ENCODE peak calls at places on chromosomes 12 and 14, in nine cellular contexts. O is neural progenitor cell; B is GM23248; M is heart right ventricle; C is PC-3; R is CD8-positive, alpha-beta T cell; I is left lung; L is colonic mucosa; A is mesendoderm. Z is an unnamed sample.

GRCh38 chr12:24054411-24054810 is 104.9 kb upstream of the SOX5 start:
- DNase-seq in O (no peak), B (no peak), M (no peak), C (no peak), R (no peak), I (no peak), L (no peak), A (no peak), Z (no peak)

GRCh38 chr12:32183646-32184045 is 77.0 kb downstream of the BICD1 start:
- DNase-seq in O (peak; percentile 23), B (peak; percentile 8), M (no peak), C (peak; percentile 60), R (no peak), I (no peak), L (no peak), A (peak; percentile 95), Z (peak; percentile 83)

GRCh38 chr14:71116206-71117122 is 209.2 kb downstream of the PCNX1 start:
- DNase-seq in O (no peak), B (no peak), M (no peak), C (no peak), R (no peak), I (no peak), L (peak; percentile 79), A (no peak), Z (no peak)

GRCh38 chr12:57727758-57728395 is 10.7 kb downstream of the AGAP2 start:
- DNase-seq in O (peak; percentile 24), B (no peak), M (no peak), C (no peak), R (no peak), I (no peak), L (peak; percentile 17), A (peak; percentile 77), Z (no peak)

GRCh38 chr14:68636597-68636996 is 156.3 kb downstream of the ZFP36L1 start:
- DNase-seq in O (no peak), B (no peak), M (no peak), C (no peak), R (no peak), I (no peak), L (peak; percentile 12), A (no peak), Z (no peak)

GRCh38 chr12:120677765-120678473 is 9.0 kb upstream of the MLEC start:
- DNase-seq in O (no peak), B (peak; percentile 52), M (peak; percentile 45), C (peak; percentile 53), R (no peak), I (no peak), L (no peak), A (no peak), Z (peak; percentile 91)

GRCh38 chr12:120230326-120230973 is 29.5 kb upstream of the RPLP0 start:
- DNase-seq in O (peak; percentile 94), B (peak; percentile 94), M (peak; percentile 64), C (peak; percentile 99), R (no peak), I (no peak), L (peak; percentile 63), A (peak; percentile 100), Z (peak; percentile 88)

GRCh38 chr14:91387135-91387849 is 30.3 kb downstream of the CCDC88C start:
- DNase-seq in O (no peak), B (no peak), M (no peak), C (no peak), R (no peak), I (no peak), L (no peak), A (no peak), Z (no peak)

GRCh38 chr12:52246720-52247621 is 13.9 kb downstream of the KRT7 start:
- DNase-seq in O (no peak), B (no peak), M (no peak), C (peak; percentile 86), R (no peak), I (no peak), L (peak; percentile 59), A (peak; percentile 58), Z (peak; percentile 45)

GRCh38 chr14:102917469-102918211 is 4.8 kb upstream of the AMN start:
- DNase-seq in O (peak; percentile 81), B (peak; percentile 62), M (peak; percentile 63), C (peak; percentile 37), R (peak; percentile 45), I (peak; percentile 83), L (peak; percentile 77), A (peak; percentile 59), Z (peak; percentile 44)

GRCh38 chr12:3302406-3303041 is 188.5 kb upstream of the PRMT8 start:
- DNase-seq in O (no peak), B (peak; percentile 40), M (no peak), C (no peak), R (no peak), I (no peak), L (no peak), A (no peak), Z (no peak)

DNA sequence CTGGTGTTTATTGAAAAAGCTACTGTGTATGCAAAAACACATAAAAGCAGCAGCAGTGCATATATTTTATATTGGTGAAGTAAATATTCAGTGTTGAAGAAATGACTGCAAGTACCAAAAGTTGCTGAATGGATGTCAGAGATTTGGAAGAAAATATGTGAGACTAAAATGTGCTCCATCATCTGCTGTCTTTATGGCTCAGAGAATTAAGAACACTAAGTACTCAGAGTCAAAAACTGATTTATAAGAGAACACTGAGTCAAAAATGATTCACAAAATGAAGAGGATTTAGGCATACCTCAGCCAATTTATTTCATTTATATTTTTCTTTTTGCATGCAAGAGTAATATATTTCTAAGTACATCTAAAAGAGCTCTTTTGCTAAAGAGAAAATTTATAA is 86.3 kb upstream of the PDZRN4 start:
- DNase-seq in O (no peak), B (no peak), M (no peak), C (no peak), R (no peak), I (no peak), L (no peak), A (no peak), Z (no peak)
- H3K4me1 ChIP-seq in O (no peaks in the 10 kb centered on the region), B (no peaks in the 10 kb centered on the region), M (no peaks in the 10 kb centered on the region), C (no peaks in the 10 kb centered on the region), R (no peaks in the 10 kb centered on the region), I (no peaks in the 10 kb centered on the region), L (no peaks in the 10 kb centered on the region), A (no peaks in the 10 kb centered on the region), Z (no peaks in the 10 kb centered on the region)

GRCh38 chr12:48889679-48890078 is 24.0 kb upstream of the RND1 start:
- DNase-seq in O (no peak), B (no peak), M (no peak), C (no peak), R (no peak), I (no peak), L (no peak), A (no peak), Z (no peak)

GRCh38 chr12:48894271-48894670 is 28.6 kb upstream of the RND1 start:
- DNase-seq in O (no peak), B (no peak), M (no peak), C (no peak), R (no peak), I (no peak), L (no peak), A (no peak), Z (no peak)

DNA sequence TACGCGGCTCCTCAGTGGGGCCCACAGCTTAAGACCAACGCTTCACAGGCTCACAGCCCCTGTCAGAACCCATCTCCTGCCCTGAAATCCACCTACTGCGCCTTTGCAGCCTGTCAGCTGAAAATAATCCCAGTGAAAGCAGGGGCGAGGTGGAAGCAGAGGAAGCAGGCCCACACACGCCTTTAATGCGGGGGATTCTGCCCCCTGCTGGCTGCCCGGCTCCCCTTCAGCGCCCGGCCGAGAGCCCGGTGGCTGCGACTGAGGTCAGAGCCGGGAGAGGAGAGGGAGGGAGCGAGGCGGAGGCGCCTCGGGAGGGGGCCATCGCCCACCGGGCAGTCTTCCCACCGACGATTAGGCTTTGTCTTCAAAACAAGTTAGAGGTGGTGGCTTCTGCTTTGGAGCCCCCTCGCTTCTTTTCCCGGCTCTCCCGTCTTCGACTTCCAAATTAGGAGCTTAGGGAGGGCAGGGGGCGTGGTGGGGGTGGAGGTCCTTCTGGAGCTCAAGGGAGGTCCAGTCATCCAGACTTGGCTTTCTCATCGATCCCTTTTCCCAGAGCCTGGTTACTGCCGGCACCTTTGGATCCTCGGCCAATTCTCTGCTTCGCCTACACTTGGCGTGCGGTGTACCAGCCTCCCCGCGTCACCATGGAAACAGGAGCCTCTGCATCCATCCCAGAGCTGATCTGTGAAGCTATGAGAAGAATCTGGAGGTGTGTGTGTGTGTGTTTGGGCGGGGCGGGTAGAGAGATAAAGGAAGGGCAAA is 25.2 kb upstream of the RND1 start:
- DNase-seq in O (peak; percentile 94), B (peak; percentile 87), M (peak; percentile 82), C (peak; percentile 82), R (peak; percentile 67), I (peak; percentile 92), L (peak; percentile 77), A (peak; percentile 90), Z (peak; percentile 72)
- H3K4me3 ChIP-seq in O (peak overlapping the region; percentile 54), B (peak overlapping the region; percentile 64), M (no peak overlapping the region), C (peak overlapping the region; percentile 58), R (peak overlapping the region; percentile 35), I (no peak overlapping the region), L (peak overlapping the region; percentile 10), A (peak overlapping the region; percentile 40), Z (no peak overlapping the region)

DNA sequence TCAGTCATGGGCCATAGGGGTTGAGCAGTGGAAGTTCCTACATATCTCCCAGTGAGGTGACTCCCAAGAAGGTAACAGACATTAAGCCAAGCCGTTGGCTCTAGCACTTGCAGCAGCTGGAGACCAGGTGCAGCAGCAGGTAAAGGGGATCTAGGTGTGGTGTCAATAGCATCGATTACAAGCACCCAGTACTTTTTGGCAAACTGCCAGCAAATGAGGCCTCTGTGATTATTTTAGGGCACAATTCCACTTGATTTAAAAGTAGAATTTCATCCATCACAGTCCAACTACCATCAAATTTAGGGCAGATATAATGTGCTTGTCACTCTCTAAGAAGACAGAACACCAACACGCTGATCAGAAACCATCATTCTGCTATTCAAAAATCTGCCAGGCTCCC is 224.1 kb upstream of the EGLN3 start:
- DNase-seq in O (no peak), B (no peak), M (no peak), C (no peak), R (no peak), I (no peak), L (no peak), A (no peak), Z (no peak)
- H3K4me1 ChIP-seq in O (peaks cover 4% of the 10 kb centered on the region), B (no peaks in the 10 kb centered on the region), M (peaks cover 28% of the 10 kb centered on the region), C (peaks cover 17% of the 10 kb centered on the region), R (no peaks in the 10 kb centered on the region), I (no peaks in the 10 kb centered on the region), L (no peaks in the 10 kb centered on the region), A (no peaks in the 10 kb centered on the region), Z (no peaks in the 10 kb centered on the region)

GRCh38 chr14:64849940-64850339 is 29.8 kb downstream of the SPTB start:
- DNase-seq in O (no peak), B (no peak), M (no peak), C (no peak), R (no peak), I (no peak), L (no peak), A (no peak), Z (no peak)
- H3K4me3 ChIP-seq in O (no peak overlapping the region), B (no peak overlapping the region), M (no peak overlapping the region), C (no peak overlapping the region), R (no peak overlapping the region), I (no peak overlapping the region), L (no peak overlapping the region), A (no peak overlapping the region), Z (no peak overlapping the region)

GRCh38 chr14:36751116-36751515 is 89.5 kb downstream of the PAX9 start:
- DNase-seq in O (no peak), B (no peak), M (no peak), C (peak; percentile 72), R (no peak), I (no peak), L (peak; percentile 43), A (no peak), Z (no peak)
- H3K4me1 ChIP-seq in O (no peaks in the 10 kb centered on the region), B (no peaks in the 10 kb centered on the region), M (no peaks in the 10 kb centered on the region), C (peaks cover 18% of the 10 kb centered on the region), R (no peaks in the 10 kb centered on the region), I (no peaks in the 10 kb centered on the region), L (peaks cover 6% of the 10 kb centered on the region), A (peaks cover 2% of the 10 kb centered on the region), Z (peaks cover 5% of the 10 kb centered on the region)

GRCh38 chr14:92951912-92952471 is 29.0 kb downstream of the CHGA start:
- DNase-seq in O (peak; percentile 80), B (peak; percentile 74), M (peak; percentile 85), C (peak; percentile 68), R (peak; percentile 77), I (peak; percentile 94), L (peak; percentile 82), A (peak; percentile 62), Z (peak; percentile 70)
- H3K4me3 ChIP-seq in O (no peak overlapping the region), B (no peak overlapping the region), M (no peak overlapping the region), C (no peak overlapping the region), R (no peak overlapping the region), I (no peak overlapping the region), L (no peak overlapping the region), A (no peak overlapping the region), Z (no peak overlapping the region)